ENCODE peak calls at places on chromosomes 3 and 15, in four cellular contexts. One of them, this sample, is unnamed.

GRCh38 chr15:92832992-92833438 is 67.1 kb upstream of the CHD2 start:
- DNase-seq in GM12878: no peak
- DNase-seq in K562: no peak
- DNase-seq in HepG2: no peak
- DNase-seq in this sample: no peak

GRCh38 chr3:128864351-128864811 is 15.0 kb upstream of the ACAD9 start:
- DNase-seq in HepG2: no peak
- DNase-seq in GM12878: no peak
- DNase-seq in K562: no peak
- DNase-seq in this sample: no peak

GRCh38 chr15:62933388-62933787 is 109.2 kb upstream of the TPM1 start:
- DNase-seq in K562: no peak
- DNase-seq in HepG2: no peak
- DNase-seq in GM12878: no peak
- DNase-seq in this sample: no peak

GRCh38 chr3:69901802-69902201 is 97.7 kb upstream of the SAMMSON start:
- DNase-seq in K562: no peak
- DNase-seq in HepG2: no peak
- DNase-seq in GM12878: no peak
- DNase-seq in this sample: no peak

GRCh38 chr15:61115679-61116078 is 113.4 kb downstream of the RORA start:
- DNase-seq in GM12878: no peak
- DNase-seq in HepG2: no peak
- DNase-seq in K562: no peak
- DNase-seq in this sample: no peak

GRCh38 chr3:108099203-108099602 is 8.4 kb upstream of the CD47 start:
- DNase-seq in K562: no peak
- DNase-seq in HepG2: no peak
- DNase-seq in GM12878: no peak
- DNase-seq in this sample: no peak

GRCh38 chr3:29282431-29283296 is 1.8 kb downstream of the RBMS3 start:
- DNase-seq in K562: no peak
- DNase-seq in HepG2: no peak
- DNase-seq in GM12878: no peak
- DNase-seq in this sample: no peak

GRCh38 chr15:90955911-90956310 is 1.2 kb downstream of the RCCD1 start:
- DNase-seq in GM12878: no peak
- DNase-seq in K562: no peak
- DNase-seq in HepG2: peak
- DNase-seq in this sample: no peak

GRCh38 chr3:181859518-181859917 is 147.8 kb downstream of the SOX2 start:
- DNase-seq in K562: no peak
- DNase-seq in HepG2: no peak
- DNase-seq in GM12878: no peak
- DNase-seq in this sample: no peak

GRCh38 chr3:108548304-108548703 is 37.9 kb upstream of the MYH15 start:
- DNase-seq in HepG2: no peak
- DNase-seq in K562: no peak
- DNase-seq in GM12878: no peak
- DNase-seq in this sample: no peak

GRCh38 chr3:47011371-47011770 is 31.9 kb downstream of the NBEAL2 start:
- DNase-seq in GM12878: no peak
- DNase-seq in K562: no peak
- DNase-seq in HepG2: no peak
- DNase-seq in this sample: no peak

GRCh38 chr3:85709483-85709882 is 750.7 kb downstream of the CADM2 start:
- DNase-seq in GM12878: no peak
- DNase-seq in HepG2: no peak
- DNase-seq in K562: no peak
- DNase-seq in this sample: no peak

GRCh38 chr15:58755350-58755749 is 5.8 kb upstream of the ADAM10 start:
- DNase-seq in K562: no peak
- DNase-seq in HepG2: no peak
- DNase-seq in GM12878: no peak
- DNase-seq in this sample: no peak
- TF ChIP-seq BHLHE40 in K562: no peak
- TF ChIP-seq BHLHE40 in HepG2: no peak
- TF ChIP-seq BHLHE40 in GM12878: no peak
- TF ChIP-seq BHLHE40 in this sample: no peak

DNA sequence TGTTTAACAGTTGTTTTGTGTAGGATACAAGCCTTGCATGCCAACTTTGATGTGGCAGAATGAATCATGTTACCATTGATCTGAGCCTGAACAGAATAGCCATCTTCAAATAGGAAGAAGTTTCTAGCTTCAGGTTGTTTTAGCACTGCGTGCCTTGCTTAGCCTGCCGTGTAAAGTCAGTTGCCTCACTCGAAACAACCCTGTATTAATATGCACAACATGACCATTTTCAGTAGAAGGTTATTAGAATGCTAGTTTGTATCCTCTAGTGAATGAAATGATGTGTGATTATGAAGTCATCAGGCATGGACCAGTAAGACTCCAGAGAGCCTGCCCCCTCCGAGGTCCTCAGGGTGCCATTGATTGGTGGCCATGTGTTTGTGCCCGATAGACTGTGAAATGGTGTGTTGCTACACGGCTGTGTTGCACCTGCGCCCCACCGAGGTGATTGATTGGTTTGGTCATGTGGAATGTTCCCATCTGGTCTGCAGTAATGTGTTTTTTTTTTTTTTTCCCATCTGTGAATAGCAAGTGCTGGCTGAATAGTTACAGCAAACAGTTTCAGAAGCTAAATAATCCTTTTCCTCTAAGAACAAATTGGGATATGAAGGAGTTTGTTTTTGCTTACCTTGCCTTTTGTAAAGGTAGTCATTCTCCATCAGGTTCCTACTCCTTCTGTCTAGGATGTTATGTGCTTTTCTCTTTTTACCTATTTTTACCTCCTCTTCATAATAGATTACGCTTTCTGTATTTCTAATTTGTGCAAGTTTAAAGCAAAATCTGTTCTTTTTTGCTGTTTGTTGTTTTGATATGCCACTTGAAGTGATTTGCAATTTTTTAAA is 214.9 kb downstream of the TCF12 start:
- DNase-seq in GM12878: no peak
- DNase-seq in HepG2: no peak
- DNase-seq in K562: no peak
- DNase-seq in this sample: no peak
- TF ChIP-seq FOXM1 in GM12878: no peak
- TF ChIP-seq FOXM1 in HepG2: no peak
- TF ChIP-seq FOXM1 in K562: no peak
- TF ChIP-seq FOXM1 in this sample: no peak

GRCh38 chr3:73710340-73710739 is 85.6 kb upstream of the PDZRN3 start:
- DNase-seq in K562: no peak
- DNase-seq in GM12878: no peak
- DNase-seq in HepG2: no peak
- DNase-seq in this sample: no peak
- TF ChIP-seq TARDBP in K562: no peak
- TF ChIP-seq TARDBP in GM12878: no peak
- TF ChIP-seq TARDBP in HepG2: no peak
- TF ChIP-seq TARDBP in this sample: no peak

DNA sequence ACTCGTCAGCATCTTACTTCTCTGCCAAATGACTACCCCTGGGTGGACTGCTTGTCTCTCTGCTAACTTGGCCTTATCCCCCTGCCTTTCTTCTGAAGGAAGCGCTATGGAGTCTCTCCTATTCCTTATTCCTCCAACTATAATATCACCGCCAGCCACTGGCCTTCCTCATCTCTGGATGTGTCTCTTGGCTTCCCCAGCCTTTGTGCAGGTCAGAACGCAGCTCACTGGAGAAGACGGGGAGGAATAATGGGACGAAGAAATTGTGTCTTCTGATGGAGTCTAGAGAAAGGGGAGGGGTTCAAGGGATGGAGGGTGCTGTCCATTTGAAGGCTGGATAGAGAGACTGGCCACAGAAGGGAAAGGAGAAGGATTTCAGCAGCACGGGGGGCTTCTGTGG is 16.9 kb downstream of the ITGA11 start:
- DNase-seq in HepG2: no peak
- DNase-seq in K562: no peak
- DNase-seq in GM12878: no peak
- DNase-seq in this sample: no peak
- TF ChIP-seq BHLHE40 in HepG2: no peak
- TF ChIP-seq BHLHE40 in K562: no peak
- TF ChIP-seq BHLHE40 in GM12878: no peak
- TF ChIP-seq BHLHE40 in this sample: no peak

GRCh38 chr3:11136871-11137626 is 17.2 kb upstream of the HRH1 start:
- DNase-seq in K562: peak
- DNase-seq in GM12878: no peak
- DNase-seq in HepG2: peak
- DNase-seq in this sample: peak
- TF ChIP-seq FOXM1 in K562: no peak
- TF ChIP-seq FOXM1 in GM12878: no peak
- TF ChIP-seq FOXM1 in HepG2: no peak
- TF ChIP-seq FOXM1 in this sample: no peak

This sample was measured in HEK293T.